ENCODE peak calls at places on chromosome 5, in five cellular contexts. One of them, this sample, is unnamed.

GRCh38 chr5:119681734-119682133 is 52.4 kb downstream of the FAM170A start:
- DNase-seq in stimulated activated CD8-positive, alpha-beta memory T cell treated with anti-CD3 and anti-CD28 coated beads, Interleukin-12 subunit alpha, Interleukin-12 subunit beta, amount 100 ng/mL, for 1 hour: no peak
- DNase-seq in NCI-H2029: no peak
- DNase-seq in SW480: no peak
- DNase-seq in head of caudate nucleus: no peak
- DNase-seq in this sample: no peak

GRCh38 chr5:155082401-155082800 is 68.8 kb downstream of the KIF4B start:
- DNase-seq in stimulated activated CD8-positive, alpha-beta memory T cell treated with anti-CD3 and anti-CD28 coated beads, Interleukin-12 subunit alpha, Interleukin-12 subunit beta, amount 100 ng/mL, for 1 hour: no peak
- DNase-seq in SW480: peak
- DNase-seq in head of caudate nucleus: no peak
- DNase-seq in NCI-H2029: no peak
- DNase-seq in this sample: no peak

GRCh38 chr5:78699565-78700143 is 51.1 kb upstream of the LHFPL2 start:
- DNase-seq in SW480: peak
- DNase-seq in head of caudate nucleus: peak
- DNase-seq in NCI-H2029: no peak
- DNase-seq in stimulated activated CD8-positive, alpha-beta memory T cell treated with anti-CD3 and anti-CD28 coated beads, Interleukin-12 subunit alpha, Interleukin-12 subunit beta, amount 100 ng/mL, for 1 hour: no peak
- DNase-seq in this sample: no peak

GRCh38 chr5:84564311-84564710 is 179.6 kb upstream of the EDIL3 start:
- DNase-seq in SW480: no peak
- DNase-seq in head of caudate nucleus: no peak
- DNase-seq in NCI-H2029: no peak
- DNase-seq in stimulated activated CD8-positive, alpha-beta memory T cell treated with anti-CD3 and anti-CD28 coated beads, Interleukin-12 subunit alpha, Interleukin-12 subunit beta, amount 100 ng/mL, for 1 hour: no peak
- DNase-seq in this sample: peak

GRCh38 chr5:38263983-38264382 is 5.6 kb downstream of the EGFLAM start:
- DNase-seq in head of caudate nucleus: no peak
- DNase-seq in NCI-H2029: no peak
- DNase-seq in stimulated activated CD8-positive, alpha-beta memory T cell treated with anti-CD3 and anti-CD28 coated beads, Interleukin-12 subunit alpha, Interleukin-12 subunit beta, amount 100 ng/mL, for 1 hour: no peak
- DNase-seq in SW480: no peak
- DNase-seq in this sample: no peak

GRCh38 chr5:180801596-180802324 is 846 bp downstream of the MGAT1 start:
- DNase-seq in head of caudate nucleus: no peak
- DNase-seq in SW480: no peak
- DNase-seq in stimulated activated CD8-positive, alpha-beta memory T cell treated with anti-CD3 and anti-CD28 coated beads, Interleukin-12 subunit alpha, Interleukin-12 subunit beta, amount 100 ng/mL, for 1 hour: no peak
- DNase-seq in NCI-H2029: no peak
- DNase-seq in this sample: no peak

GRCh38 chr5:42887094-42887493 is 75.4 kb upstream of the SELENOP start:
- DNase-seq in NCI-H2029: peak
- DNase-seq in SW480: peak
- DNase-seq in stimulated activated CD8-positive, alpha-beta memory T cell treated with anti-CD3 and anti-CD28 coated beads, Interleukin-12 subunit alpha, Interleukin-12 subunit beta, amount 100 ng/mL, for 1 hour: no peak
- DNase-seq in head of caudate nucleus: no peak
- DNase-seq in this sample: no peak

GRCh38 chr5:120388016-120388781 is 75.9 kb upstream of the PRR16 start:
- DNase-seq in NCI-H2029: no peak
- DNase-seq in stimulated activated CD8-positive, alpha-beta memory T cell treated with anti-CD3 and anti-CD28 coated beads, Interleukin-12 subunit alpha, Interleukin-12 subunit beta, amount 100 ng/mL, for 1 hour: no peak
- DNase-seq in SW480: peak
- DNase-seq in head of caudate nucleus: no peak
- DNase-seq in this sample: no peak

GRCh38 chr5:122077451-122078115 is 476 bp downstream of the LOX start:
- DNase-seq in SW480: peak
- DNase-seq in NCI-H2029: no peak
- DNase-seq in stimulated activated CD8-positive, alpha-beta memory T cell treated with anti-CD3 and anti-CD28 coated beads, Interleukin-12 subunit alpha, Interleukin-12 subunit beta, amount 100 ng/mL, for 1 hour: no peak
- DNase-seq in head of caudate nucleus: peak
- DNase-seq in this sample: no peak

GRCh38 chr5:891837-892389 is 688 bp downstream of the BRD9 start:
- DNase-seq in SW480: peak
- DNase-seq in NCI-H2029: no peak
- DNase-seq in head of caudate nucleus: no peak
- DNase-seq in stimulated activated CD8-positive, alpha-beta memory T cell treated with anti-CD3 and anti-CD28 coated beads, Interleukin-12 subunit alpha, Interleukin-12 subunit beta, amount 100 ng/mL, for 1 hour: no peak
- DNase-seq in this sample: peak

GRCh38 chr5:81852277-81853004 is 101.5 kb upstream of the SSBP2 start:
- DNase-seq in SW480: peak
- DNase-seq in stimulated activated CD8-positive, alpha-beta memory T cell treated with anti-CD3 and anti-CD28 coated beads, Interleukin-12 subunit alpha, Interleukin-12 subunit beta, amount 100 ng/mL, for 1 hour: no peak
- DNase-seq in NCI-H2029: no peak
- DNase-seq in head of caudate nucleus: no peak
- DNase-seq in this sample: peak

GRCh38 chr5:112583166-112583565 is 154.5 kb upstream of the APC start:
- DNase-seq in NCI-H2029: peak
- DNase-seq in stimulated activated CD8-positive, alpha-beta memory T cell treated with anti-CD3 and anti-CD28 coated beads, Interleukin-12 subunit alpha, Interleukin-12 subunit beta, amount 100 ng/mL, for 1 hour: no peak
- DNase-seq in head of caudate nucleus: no peak
- DNase-seq in SW480: peak
- DNase-seq in this sample: no peak

GRCh38 chr5:54671111-54671531 is 153.6 kb downstream of the SNX18 start:
- DNase-seq in NCI-H2029: no peak
- DNase-seq in SW480: no peak
- DNase-seq in stimulated activated CD8-positive, alpha-beta memory T cell treated with anti-CD3 and anti-CD28 coated beads, Interleukin-12 subunit alpha, Interleukin-12 subunit beta, amount 100 ng/mL, for 1 hour: no peak
- DNase-seq in head of caudate nucleus: no peak
- DNase-seq in this sample: no peak

GRCh38 chr5:132812949-132813598 is at the start of gene SOWAHA:
- DNase-seq in head of caudate nucleus: peak
- DNase-seq in SW480: peak
- DNase-seq in NCI-H2029: peak
- DNase-seq in stimulated activated CD8-positive, alpha-beta memory T cell treated with anti-CD3 and anti-CD28 coated beads, Interleukin-12 subunit alpha, Interleukin-12 subunit beta, amount 100 ng/mL, for 1 hour: no peak
- DNase-seq in this sample: no peak

GRCh38 chr5:20636686-20637085 is 648.7 kb upstream of the CDH18 start:
- DNase-seq in NCI-H2029: no peak
- DNase-seq in stimulated activated CD8-positive, alpha-beta memory T cell treated with anti-CD3 and anti-CD28 coated beads, Interleukin-12 subunit alpha, Interleukin-12 subunit beta, amount 100 ng/mL, for 1 hour: no peak
- DNase-seq in SW480: no peak
- DNase-seq in head of caudate nucleus: no peak
- DNase-seq in this sample: no peak

GRCh38 chr5:61332891-61333350 is 863 bp downstream of the ZSWIM6 start:
- DNase-seq in NCI-H2029: no peak
- DNase-seq in head of caudate nucleus: peak
- DNase-seq in stimulated activated CD8-positive, alpha-beta memory T cell treated with anti-CD3 and anti-CD28 coated beads, Interleukin-12 subunit alpha, Interleukin-12 subunit beta, amount 100 ng/mL, for 1 hour: no peak
- DNase-seq in SW480: peak
- DNase-seq in this sample: peak

GRCh38 chr5:33315170-33315569 is 125.6 kb upstream of the TARS1 start:
- DNase-seq in head of caudate nucleus: no peak
- DNase-seq in stimulated activated CD8-positive, alpha-beta memory T cell treated with anti-CD3 and anti-CD28 coated beads, Interleukin-12 subunit alpha, Interleukin-12 subunit beta, amount 100 ng/mL, for 1 hour: no peak
- DNase-seq in NCI-H2029: no peak
- DNase-seq in SW480: no peak
- DNase-seq in this sample: no peak

GRCh38 chr5:133635051-133635450 is 22.7 kb upstream of the FSTL4 start:
- DNase-seq in NCI-H2029: no peak
- DNase-seq in head of caudate nucleus: no peak
- DNase-seq in SW480: peak
- DNase-seq in stimulated activated CD8-positive, alpha-beta memory T cell treated with anti-CD3 and anti-CD28 coated beads, Interleukin-12 subunit alpha, Interleukin-12 subunit beta, amount 100 ng/mL, for 1 hour: no peak
- DNase-seq in this sample: no peak

GRCh38 chr5:122258241-122258640 is 53.8 kb upstream of the SNCAIP start:
- DNase-seq in SW480: no peak
- DNase-seq in NCI-H2029: no peak
- DNase-seq in head of caudate nucleus: no peak
- DNase-seq in stimulated activated CD8-positive, alpha-beta memory T cell treated with anti-CD3 and anti-CD28 coated beads, Interleukin-12 subunit alpha, Interleukin-12 subunit beta, amount 100 ng/mL, for 1 hour: no peak
- DNase-seq in this sample: no peak

GRCh38 chr5:80216753-80217596 is 38.9 kb downstream of the SERINC5 start:
- DNase-seq in NCI-H2029: peak
- DNase-seq in head of caudate nucleus: peak
- DNase-seq in stimulated activated CD8-positive, alpha-beta memory T cell treated with anti-CD3 and anti-CD28 coated beads, Interleukin-12 subunit alpha, Interleukin-12 subunit beta, amount 100 ng/mL, for 1 hour: no peak
- DNase-seq in SW480: no peak
- DNase-seq in this sample: peak

GRCh38 chr5:171392585-171393159 is 5.0 kb downstream of the NPM1 start:
- DNase-seq in NCI-H2029: no peak
- DNase-seq in head of caudate nucleus: no peak
- DNase-seq in stimulated activated CD8-positive, alpha-beta memory T cell treated with anti-CD3 and anti-CD28 coated beads, Interleukin-12 subunit alpha, Interleukin-12 subunit beta, amount 100 ng/mL, for 1 hour: no peak
- DNase-seq in SW480: no peak
- DNase-seq in this sample: no peak